ENCODE peak calls at places on chromosomes 7 and 10, in four cellular contexts. One of them, this sample, is unnamed.

GRCh38 chr10:68628576-68629127 is 68.5 kb downstream of the TET1 start:
- DNase-seq in tibial artery: no peak
- DNase-seq in OCI-LY7: peak
- DNase-seq in fibroblast of mammary gland: no peak
- DNase-seq in this sample: no peak

GRCh38 chr10:21297525-21298383 is 227.7 kb downstream of the SKIDA1 start:
- DNase-seq in fibroblast of mammary gland: no peak
- DNase-seq in OCI-LY7: no peak
- DNase-seq in tibial artery: no peak
- DNase-seq in this sample: peak

GRCh38 chr10:6215683-6216484 is 13.2 kb downstream of the PFKFB3 start:
- DNase-seq in tibial artery: no peak
- DNase-seq in fibroblast of mammary gland: no peak
- DNase-seq in OCI-LY7: no peak
- DNase-seq in this sample: no peak

GRCh38 chr10:73906524-73907447 is 4.1 kb upstream of the PLAU start:
- DNase-seq in fibroblast of mammary gland: peak
- DNase-seq in OCI-LY7: no peak
- DNase-seq in tibial artery: peak
- DNase-seq in this sample: peak

GRCh38 chr10:51301644-51302043 is 227.4 kb downstream of the PRKG1 start:
- DNase-seq in OCI-LY7: no peak
- DNase-seq in tibial artery: no peak
- DNase-seq in fibroblast of mammary gland: peak
- DNase-seq in this sample: no peak

GRCh38 chr10:29734640-29734979 is 99.8 kb upstream of the SVIL start:
- DNase-seq in tibial artery: no peak
- DNase-seq in OCI-LY7: no peak
- DNase-seq in fibroblast of mammary gland: no peak
- DNase-seq in this sample: no peak

GRCh38 chr7:116030626-116031276 is at the start of gene TFEC:
- DNase-seq in fibroblast of mammary gland: peak
- DNase-seq in tibial artery: no peak
- DNase-seq in OCI-LY7: no peak
- DNase-seq in this sample: peak

GRCh38 chr7:150434240-150434639 is 16.2 kb upstream of the GIMAP8 start:
- DNase-seq in fibroblast of mammary gland: no peak
- DNase-seq in tibial artery: no peak
- DNase-seq in OCI-LY7: no peak
- DNase-seq in this sample: no peak

GRCh38 chr10:35300063-35300699 is 36.1 kb upstream of the CCNY start:
- DNase-seq in fibroblast of mammary gland: peak
- DNase-seq in OCI-LY7: no peak
- DNase-seq in tibial artery: no peak
- DNase-seq in this sample: no peak

GRCh38 chr10:52755297-52756062 is 17.1 kb downstream of the MBL2 start:
- DNase-seq in OCI-LY7: no peak
- DNase-seq in tibial artery: no peak
- DNase-seq in fibroblast of mammary gland: peak
- DNase-seq in this sample: peak

GRCh38 chr10:127453706-127454105 is 95.4 kb upstream of the NPS start:
- DNase-seq in fibroblast of mammary gland: no peak
- DNase-seq in tibial artery: no peak
- DNase-seq in OCI-LY7: no peak
- DNase-seq in this sample: no peak

GRCh38 chr7:148650232-148650858 is 48.4 kb upstream of the CUL1 start:
- DNase-seq in tibial artery: no peak
- DNase-seq in fibroblast of mammary gland: peak
- DNase-seq in OCI-LY7: no peak
- DNase-seq in this sample: peak

GRCh38 chr7:6271091-6271658 is 1.2 kb downstream of the CYTH3 start:
- DNase-seq in fibroblast of mammary gland: peak
- DNase-seq in OCI-LY7: no peak
- DNase-seq in tibial artery: peak
- DNase-seq in this sample: peak

GRCh38 chr10:33263453-33263852 is 71.0 kb downstream of the NRP1 start:
- DNase-seq in OCI-LY7: no peak
- DNase-seq in fibroblast of mammary gland: peak
- DNase-seq in tibial artery: no peak
- DNase-seq in this sample: peak

GRCh38 chr10:33262871-33263270 is 71.6 kb downstream of the NRP1 start:
- DNase-seq in tibial artery: no peak
- DNase-seq in OCI-LY7: no peak
- DNase-seq in fibroblast of mammary gland: no peak
- DNase-seq in this sample: no peak

GRCh38 chr10:33267708-33268107 is 66.8 kb downstream of the NRP1 start:
- DNase-seq in OCI-LY7: no peak
- DNase-seq in fibroblast of mammary gland: no peak
- DNase-seq in tibial artery: no peak
- DNase-seq in this sample: no peak

GRCh38 chr10:33260403-33261239 is 73.8 kb downstream of the NRP1 start:
- DNase-seq in fibroblast of mammary gland: no peak
- DNase-seq in tibial artery: no peak
- DNase-seq in OCI-LY7: no peak
- DNase-seq in this sample: no peak

DNA sequence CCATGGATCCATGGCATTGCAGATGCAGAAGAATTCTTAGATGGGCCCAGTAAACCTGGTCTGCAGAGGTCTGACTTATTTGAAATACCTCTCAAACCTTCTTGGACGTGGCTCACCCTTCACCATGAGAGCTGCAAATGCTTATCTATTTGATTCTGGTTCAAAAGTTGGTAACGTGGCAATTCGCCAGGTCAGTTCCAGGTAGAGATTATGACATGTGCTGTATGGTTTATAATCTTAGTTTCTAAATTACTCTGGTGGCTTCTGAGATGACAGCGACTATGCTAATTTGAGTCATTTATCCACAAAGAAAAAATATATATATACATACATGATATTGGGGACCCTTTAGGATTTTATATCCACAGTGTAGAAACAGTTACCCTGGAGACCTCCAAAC is 68.8 kb downstream of the NRP1 start:
- DNase-seq in OCI-LY7: no peak
- DNase-seq in tibial artery: no peak
- DNase-seq in fibroblast of mammary gland: no peak
- DNase-seq in this sample: no peak
- TF ChIP-seq CTCF in OCI-LY7: no peak
- TF ChIP-seq CTCF in tibial artery: no peak
- TF ChIP-seq CTCF in fibroblast of mammary gland: no peak
- TF ChIP-seq CTCF in this sample: no peak

GRCh38 chr10:1594372-1595241 is 142.7 kb downstream of the ADARB2 start:
- DNase-seq in tibial artery: no peak
- DNase-seq in OCI-LY7: no peak
- DNase-seq in fibroblast of mammary gland: no peak
- DNase-seq in this sample: no peak

GRCh38 chr10:1595242-1595600 is 142.1 kb downstream of the ADARB2 start:
- DNase-seq in fibroblast of mammary gland: no peak
- DNase-seq in OCI-LY7: no peak
- DNase-seq in tibial artery: no peak
- DNase-seq in this sample: no peak

GRCh38 chr10:1597370-1598146 is 139.8 kb downstream of the ADARB2 start:
- DNase-seq in tibial artery: no peak
- DNase-seq in fibroblast of mammary gland: no peak
- DNase-seq in OCI-LY7: no peak
- DNase-seq in this sample: no peak

GRCh38 chr10:1596482-1596881 is 140.8 kb downstream of the ADARB2 start:
- DNase-seq in tibial artery: no peak
- DNase-seq in fibroblast of mammary gland: no peak
- DNase-seq in OCI-LY7: no peak
- DNase-seq in this sample: no peak

DNA sequence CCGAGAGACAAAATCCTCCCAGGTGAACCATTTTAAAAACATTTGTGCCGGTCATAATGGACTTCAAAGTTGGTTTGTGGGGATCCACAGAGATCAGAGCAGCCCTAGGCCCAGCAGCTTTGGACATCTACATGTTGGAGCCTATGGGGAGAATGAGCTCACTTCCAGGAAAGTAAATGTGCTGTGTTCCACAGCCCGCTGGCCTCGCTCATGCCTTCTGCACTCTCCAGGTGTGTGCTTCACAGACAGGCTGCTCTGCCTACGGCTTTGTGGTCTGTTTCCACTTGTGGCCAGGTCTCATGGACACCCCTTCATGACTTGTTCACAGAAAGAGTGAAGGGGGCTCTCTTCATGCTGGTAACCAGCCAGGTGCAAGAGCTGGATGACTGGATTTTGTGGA is 141.6 kb downstream of the ADARB2 start:
- DNase-seq in OCI-LY7: no peak
- DNase-seq in tibial artery: no peak
- DNase-seq in fibroblast of mammary gland: no peak
- DNase-seq in this sample: no peak
- H3K4me3 ChIP-seq in OCI-LY7: no peak
- H3K4me3 ChIP-seq in tibial artery: no peak
- H3K4me3 ChIP-seq in fibroblast of mammary gland: no peak
- H3K4me3 ChIP-seq in this sample: no peak

DNA sequence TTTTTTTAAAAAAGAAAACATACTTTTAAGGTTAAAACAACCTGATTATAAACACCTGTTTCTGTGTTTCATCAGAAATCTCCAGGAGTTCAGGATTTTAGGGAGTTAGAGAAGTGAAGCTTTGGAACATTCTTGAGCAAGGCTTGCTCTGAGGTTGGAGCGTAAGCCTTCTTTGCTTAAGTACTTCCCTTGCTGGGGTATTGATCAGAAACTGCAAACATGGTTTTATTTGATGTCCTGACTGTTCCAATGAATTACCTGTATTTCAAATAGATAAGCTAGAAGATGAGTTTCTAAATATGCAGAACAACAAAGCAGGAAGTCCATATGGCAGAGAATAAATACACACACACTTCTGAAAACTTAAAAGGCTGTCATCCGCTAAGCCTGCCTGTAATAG is 248.5 kb downstream of the GFRA1 start:
- DNase-seq in tibial artery: no peak
- DNase-seq in fibroblast of mammary gland: no peak
- DNase-seq in OCI-LY7: no peak
- DNase-seq in this sample: no peak
- TF ChIP-seq CTCF in tibial artery: no peak
- TF ChIP-seq CTCF in fibroblast of mammary gland: no peak
- TF ChIP-seq CTCF in OCI-LY7: no peak
- TF ChIP-seq CTCF in this sample: no peak

DNA sequence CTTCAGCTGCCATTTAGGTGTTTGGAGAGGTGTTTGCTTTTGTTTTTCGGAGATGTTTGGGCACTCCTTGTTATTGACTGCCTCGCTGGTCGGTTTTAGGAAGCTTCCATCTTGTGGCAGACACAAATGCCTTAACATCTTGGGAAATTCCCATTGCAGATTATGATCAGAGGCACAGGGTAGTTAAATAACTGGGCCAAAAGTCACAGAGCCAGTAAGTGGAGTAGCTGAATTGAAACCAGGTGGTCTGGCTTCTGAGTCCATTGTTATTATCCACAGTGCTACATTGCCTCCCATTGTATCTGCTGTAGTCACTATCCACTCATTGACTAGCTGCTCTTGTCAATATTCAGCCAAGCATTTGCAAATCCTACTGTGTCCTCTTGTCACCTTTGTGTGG is 138.2 kb upstream of the PLPP4 start:
- DNase-seq in fibroblast of mammary gland: no peak
- DNase-seq in OCI-LY7: no peak
- DNase-seq in tibial artery: no peak
- DNase-seq in this sample: no peak
- H3K4me3 ChIP-seq in fibroblast of mammary gland: no peak
- H3K4me3 ChIP-seq in OCI-LY7: no peak
- H3K4me3 ChIP-seq in tibial artery: no peak
- H3K4me3 ChIP-seq in this sample: no peak

DNA sequence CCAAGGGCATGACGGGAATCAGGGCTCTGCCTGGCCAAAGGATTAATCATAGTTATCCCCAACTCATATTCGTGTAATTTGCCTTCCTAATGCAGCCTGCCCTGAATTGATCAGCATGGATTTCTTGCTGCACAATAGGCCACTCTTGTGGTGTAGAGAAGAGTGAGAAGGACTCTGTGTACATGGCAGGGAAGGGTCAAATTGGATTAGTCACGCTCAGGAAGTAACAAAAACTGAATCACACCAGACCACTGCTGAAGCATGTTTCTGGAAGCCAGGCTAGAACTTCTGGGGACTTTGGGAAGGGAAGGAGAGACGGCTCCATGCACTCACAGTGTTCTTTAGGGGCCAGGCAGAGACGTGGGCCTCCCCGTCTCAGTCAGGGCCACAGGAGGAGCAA is 227.1 kb downstream of the BUB3 start:
- DNase-seq in fibroblast of mammary gland: peak
- DNase-seq in OCI-LY7: no peak
- DNase-seq in tibial artery: no peak
- DNase-seq in this sample: peak
- TF ChIP-seq CTCF in fibroblast of mammary gland: no peak
- TF ChIP-seq CTCF in OCI-LY7: no peak
- TF ChIP-seq CTCF in tibial artery: no peak
- TF ChIP-seq CTCF in this sample: no peak

DNA sequence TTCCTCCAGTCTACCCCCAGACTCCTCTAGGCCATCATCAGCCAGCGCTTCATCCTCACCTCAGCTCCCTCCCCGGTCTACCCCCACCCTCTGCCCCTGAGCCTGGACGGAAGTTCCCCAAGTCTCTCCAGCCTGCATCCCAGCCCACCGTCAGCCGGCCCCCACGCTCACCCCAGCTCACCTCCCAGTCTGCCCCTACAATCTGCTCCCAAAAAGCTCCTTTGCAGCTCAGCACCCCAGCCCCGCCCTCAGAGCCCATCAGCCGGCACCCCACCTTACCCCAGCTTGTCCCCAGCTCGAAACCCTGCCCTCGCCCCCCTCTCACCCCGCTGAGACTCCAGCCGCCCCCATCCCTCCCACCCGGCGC is 322 bp upstream of the RAMP3 start:
- DNase-seq in tibial artery: no peak
- DNase-seq in fibroblast of mammary gland: no peak
- DNase-seq in OCI-LY7: no peak
- DNase-seq in this sample: no peak
- H3K4me3 ChIP-seq in tibial artery: peak
- H3K4me3 ChIP-seq in fibroblast of mammary gland: no peak
- H3K4me3 ChIP-seq in OCI-LY7: no peak
- H3K4me3 ChIP-seq in this sample: no peak

This sample was measured in fibroblast of pulmonary artery.